ENCODE peak calls at places on chromosome 5, in seven cellular contexts. G, E, T, F, H, B and I are unnamed samples.

GRCh38 chr5:75640395-75640794 is 29.1 kb downstream of the ANKDD1B start:
- DNase-seq in G (peak), E (peak), T (peak), F (peak), H (peak), B (peak), I (peak)

GRCh38 chr5:97127727-97128126 is 14.7 kb downstream of the LIX1 start:
- DNase-seq in G (no peak), E (no peak), T (no peak), F (no peak), H (no peak), B (no peak), I (no peak)

GRCh38 chr5:16759147-16759800 is 142.5 kb upstream of the RETREG1 start:
- DNase-seq in G (no peak), E (no peak), T (no peak), F (no peak), H (no peak), B (no peak), I (no peak)

GRCh38 chr5:54514841-54515432 is 2.6 kb upstream of the SNX18 start:
- DNase-seq in G (peak), E (peak), T (no peak), F (peak), H (peak), B (peak), I (peak)

GRCh38 chr5:1878050-1878849 is 4.5 kb downstream of the IRX4 start:
- DNase-seq in G (no peak), E (no peak), T (no peak), F (no peak), H (no peak), B (no peak), I (no peak)

GRCh38 chr5:172004824-172005237 is 1.6 kb downstream of the FBXW11 start:
- DNase-seq in G (no peak), E (no peak), T (no peak), F (no peak), H (no peak), B (no peak), I (no peak)

GRCh38 chr5:51242453-51242852 is 140.8 kb upstream of the ISL1 start:
- DNase-seq in G (no peak), E (no peak), T (no peak), F (no peak), H (no peak), B (no peak), I (no peak)

GRCh38 chr5:172091956-172092732 is 85.7 kb upstream of the FBXW11 start:
- DNase-seq in G (no peak), E (no peak), T (no peak), F (no peak), H (no peak), B (peak), I (no peak)

GRCh38 chr5:136337788-136338187 is 27.6 kb downstream of the TRPC7 start:
- DNase-seq in G (no peak), E (no peak), T (no peak), F (no peak), H (no peak), B (no peak), I (no peak)

GRCh38 chr5:172705576-172706084 is 64.6 kb downstream of the NEURL1B start:
- DNase-seq in G (no peak), E (no peak), T (no peak), F (no peak), H (no peak), B (no peak), I (no peak)

GRCh38 chr5:153658606-153659005 is 168.1 kb downstream of the GRIA1 start:
- DNase-seq in G (no peak), E (no peak), T (no peak), F (no peak), H (peak), B (peak), I (no peak)

GRCh38 chr5:66306105-66306843 is 162.2 kb downstream of the SREK1 start:
- DNase-seq in G (no peak), E (peak), T (peak), F (peak), H (peak), B (peak), I (peak)

GRCh38 chr5:126003309-126003708 is 419.9 kb upstream of the GRAMD2B start:
- DNase-seq in G (no peak), E (peak), T (no peak), F (peak), H (peak), B (peak), I (peak)

GRCh38 chr5:78387468-78388153 is 27.2 kb downstream of the SCAMP1 start:
- DNase-seq in G (no peak), E (no peak), T (no peak), F (no peak), H (no peak), B (no peak), I (no peak)

GRCh38 chr5:61087921-61088320 is 74.3 kb downstream of the SMIM15 start:
- DNase-seq in G (no peak), E (no peak), T (no peak), F (no peak), H (no peak), B (no peak), I (no peak)

GRCh38 chr5:129963359-129963758 is 59.1 kb downstream of the CHSY3 start:
- DNase-seq in G (peak), E (peak), T (no peak), F (peak), H (peak), B (peak), I (peak)

DNA sequence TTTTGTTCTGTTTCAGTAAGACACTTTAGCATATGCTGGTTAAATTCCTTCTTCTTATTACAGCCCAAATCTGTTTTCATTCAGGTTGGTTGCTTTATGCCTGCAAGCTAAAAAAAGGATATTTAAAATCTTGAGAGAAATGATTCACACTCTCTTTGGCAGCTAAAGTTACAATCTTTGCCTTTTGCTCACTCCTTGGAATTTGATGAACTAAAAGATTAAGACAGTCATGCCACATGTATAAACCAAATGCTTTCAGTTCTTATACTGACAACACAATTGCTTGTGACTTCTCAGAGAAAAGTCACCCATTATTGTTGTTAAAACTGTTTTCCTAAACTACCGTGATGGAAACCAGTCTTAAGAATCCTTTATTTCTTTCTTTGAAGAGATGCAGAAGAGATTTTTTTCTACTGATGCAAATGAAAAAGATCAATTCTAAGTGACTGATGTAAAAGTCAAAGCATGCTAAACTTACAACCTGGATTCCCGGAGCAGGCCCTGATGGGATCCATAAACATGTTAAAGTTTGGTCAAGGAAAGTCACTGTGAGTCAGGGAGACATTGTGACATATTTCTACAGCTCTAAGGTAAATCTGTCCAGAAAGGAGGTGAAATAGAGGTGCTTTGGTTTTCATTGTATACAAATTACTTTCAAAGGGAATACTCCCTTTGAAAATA is 144.2 kb upstream of the CDH10 start:
- DNase-seq in G (no peak), E (no peak), T (no peak), F (no peak), H (no peak), B (peak), I (peak)
- H3K4me3 ChIP-seq in G (no peak), E (no peak), T (no peak), F (no peak), H (no peak), B (no peak), I (no peak)

GRCh38 chr5:150783422-150783928 is 4.9 kb downstream of the SMIM3 start:
- DNase-seq in G (peak), E (no peak), T (peak), F (peak), H (peak), B (peak), I (peak)

GRCh38 chr5:150782850-150783249 is 4.3 kb downstream of the SMIM3 start:
- DNase-seq in G (no peak), E (no peak), T (no peak), F (no peak), H (no peak), B (no peak), I (no peak)

GRCh38 chr5:150780816-150781221 is 2.3 kb downstream of the SMIM3 start:
- DNase-seq in G (no peak), E (no peak), T (no peak), F (peak), H (peak), B (peak), I (peak)

GRCh38 chr5:150780180-150780692 is 1.7 kb downstream of the SMIM3 start:
- DNase-seq in G (peak), E (no peak), T (no peak), F (peak), H (peak), B (peak), I (peak)

GRCh38 chr5:150781706-150782614 is 3.4 kb downstream of the SMIM3 start:
- DNase-seq in G (no peak), E (peak), T (no peak), F (peak), H (peak), B (peak), I (peak)
- H3K4me3 ChIP-seq in G (no peak), E (peak), T (no peak), F (peak), H (peak), B (peak), I (peak)

GRCh38 chr5:138663009-138663408 is 87.8 kb upstream of the HSPA9 start:
- DNase-seq in G (no peak), E (no peak), T (no peak), F (no peak), H (no peak), B (no peak), I (no peak)
- H3K4me3 ChIP-seq in G (no peak), E (no peak), T (no peak), F (no peak), H (no peak), B (no peak), I (no peak)

GRCh38 chr5:111681414-111681790 is 75.6 kb downstream of the NREP start:
- DNase-seq in G (no peak), E (no peak), T (no peak), F (peak), H (no peak), B (peak), I (no peak)
- H3K4me3 ChIP-seq in G (no peak), E (peak), T (no peak), F (no peak), H (no peak), B (peak), I (no peak)

GRCh38 chr5:31936699-31937098 is 237.4 kb downstream of the GOLPH3 start:
- DNase-seq in G (no peak), E (no peak), T (no peak), F (no peak), H (no peak), B (no peak), I (no peak)

GRCh38 chr5:31937226-31937625 is 236.9 kb downstream of the GOLPH3 start:
- DNase-seq in G (no peak), E (no peak), T (no peak), F (no peak), H (no peak), B (no peak), I (no peak)

GRCh38 chr5:31937703-31938102 is 236.4 kb downstream of the GOLPH3 start:
- DNase-seq in G (no peak), E (no peak), T (no peak), F (no peak), H (no peak), B (no peak), I (no peak)

GRCh38 chr5:31934156-31934555 is 240.0 kb downstream of the GOLPH3 start:
- DNase-seq in G (no peak), E (no peak), T (no peak), F (no peak), H (no peak), B (no peak), I (no peak)

GRCh38 chr5:31935702-31936347 is 238.3 kb downstream of the GOLPH3 start:
- DNase-seq in G (no peak), E (no peak), T (no peak), F (no peak), H (no peak), B (peak), I (no peak)
- H3K4me3 ChIP-seq in G (peak), E (no peak), T (no peak), F (no peak), H (no peak), B (peak), I (no peak)

DNA sequence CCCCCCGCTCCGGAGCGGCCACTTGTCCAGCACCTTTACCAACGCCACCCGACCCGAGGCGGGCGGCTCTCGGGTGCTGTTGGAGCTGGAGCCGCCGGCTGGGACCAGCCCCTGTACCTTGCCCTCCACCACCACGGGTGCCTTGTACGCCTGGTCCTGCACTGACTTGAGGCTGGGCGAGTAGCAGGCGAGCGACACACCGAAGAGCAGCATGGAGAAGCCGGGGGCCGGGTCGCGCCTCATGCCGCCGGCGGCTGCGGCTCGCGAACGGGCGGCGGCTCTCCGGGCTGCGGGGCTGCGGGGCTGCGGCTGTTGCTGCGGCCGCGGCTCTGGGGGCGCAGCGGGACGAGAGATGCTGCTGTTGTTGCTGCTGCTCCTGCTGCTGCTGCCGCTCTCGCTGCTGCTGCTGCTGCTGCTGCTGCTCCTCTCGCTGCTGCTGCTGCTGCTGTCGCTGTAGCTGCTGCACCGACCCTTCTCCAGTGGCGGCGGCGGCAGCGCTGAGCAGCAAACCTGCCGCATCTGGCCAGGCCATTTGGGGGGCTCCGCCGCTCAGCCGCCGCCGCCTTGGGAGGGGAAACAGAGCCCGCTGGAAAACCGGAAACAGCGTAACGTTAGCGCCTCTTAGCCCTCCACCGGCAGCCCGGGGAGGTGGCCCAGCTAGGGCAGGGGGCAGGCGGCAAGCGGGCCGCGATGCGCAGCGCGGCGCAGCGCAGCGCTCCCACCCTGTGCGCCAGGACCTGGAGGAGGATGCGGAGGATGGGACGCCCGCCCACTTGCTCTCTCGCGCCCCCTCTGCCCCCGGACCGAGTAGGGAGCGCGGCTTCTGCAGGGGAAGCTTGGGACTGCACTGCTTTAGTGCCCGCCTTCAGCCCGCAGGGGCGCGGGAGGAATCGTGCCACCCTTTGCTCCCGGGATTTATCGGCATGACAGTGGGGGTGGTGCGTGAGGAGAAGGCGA is at the start of gene NRG2:
- DNase-seq in G (no peak), E (no peak), T (peak), F (peak), H (peak), B (peak), I (no peak)
- H3K4me3 ChIP-seq in G (peak), E (peak), T (peak), F (peak), H (peak), B (peak), I (peak)

DNA sequence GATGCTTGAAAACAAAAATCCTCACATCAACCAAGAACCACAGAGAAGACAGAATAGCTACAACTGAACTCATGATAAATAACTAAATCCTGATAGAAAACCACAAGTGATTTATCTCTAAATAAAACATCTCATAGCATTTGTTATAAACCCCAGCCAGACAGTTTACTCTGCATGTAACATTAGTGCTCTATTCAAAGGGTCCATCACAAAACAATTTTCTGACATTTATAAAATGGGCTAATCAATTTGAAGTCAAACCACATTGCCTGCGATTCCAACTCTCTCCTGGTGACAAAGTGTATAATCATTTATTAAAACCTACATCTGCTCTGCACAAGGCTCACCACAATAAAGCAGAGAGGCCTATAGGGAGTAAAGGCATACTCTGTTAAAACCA is 49.8 kb downstream of the UIMC1 start:
- DNase-seq in G (no peak), E (no peak), T (no peak), F (no peak), H (no peak), B (no peak), I (no peak)
- H3K4me3 ChIP-seq in G (no peak), E (no peak), T (no peak), F (no peak), H (no peak), B (no peak), I (no peak)

GRCh38 chr5:140926211-140926902 is at the start of gene PCDHAC1:
- DNase-seq in G (no peak), E (peak), T (peak), F (peak), H (peak), B (peak), I (no peak)
- H3K4me3 ChIP-seq in G (peak), E (peak), T (peak), F (peak), H (peak), B (peak), I (peak)